ENCODE peak calls at places on chromosome 3, in six cellular contexts. W, S, E, R, A and G are unnamed samples.

GRCh38 chr3:89059201-89059600 is 48.2 kb upstream of the EPHA3 start:
- DNase-seq in W (no peak), S (no peak), E (no peak), R (no peak), A (peak), G (no peak)

GRCh38 chr3:133894334-133895207 is 1.1 kb downstream of the RAB6B start:
- DNase-seq in W (no peak), S (peak), E (no peak), R (no peak), A (no peak), G (no peak)

GRCh38 chr3:65669163-65669875 is 369.4 kb downstream of the MAGI1 start:
- DNase-seq in W (no peak), S (no peak), E (no peak), R (no peak), A (no peak), G (no peak)

GRCh38 chr3:43866529-43867353 is 176.0 kb downstream of the ABHD5 start:
- DNase-seq in W (no peak), S (no peak), E (no peak), R (no peak), A (peak), G (no peak)

GRCh38 chr3:120678331-120678845 is 3.7 kb downstream of the HGD start:
- DNase-seq in W (peak), S (no peak), E (peak), R (no peak), A (peak), G (no peak)

GRCh38 chr3:54968546-54969172 is 40.8 kb upstream of the LRTM1 start:
- DNase-seq in W (no peak), S (no peak), E (no peak), R (no peak), A (peak), G (no peak)

GRCh38 chr3:119018690-119019463 is 15.8 kb downstream of the IGSF11 start:
- DNase-seq in W (peak), S (no peak), E (no peak), R (no peak), A (no peak), G (no peak)

GRCh38 chr3:31226331-31226730 is 306.4 kb upstream of the STT3B start:
- DNase-seq in W (no peak), S (no peak), E (no peak), R (no peak), A (no peak), G (no peak)

GRCh38 chr3:171564723-171565122 is 104.5 kb upstream of the TNIK start:
- DNase-seq in W (no peak), S (no peak), E (no peak), R (no peak), A (no peak), G (no peak)

GRCh38 chr3:149363053-149363452 is 14.4 kb downstream of the TM4SF1 start:
- DNase-seq in W (no peak), S (no peak), E (no peak), R (no peak), A (peak), G (no peak)

GRCh38 chr3:55177749-55178148 is 249.9 kb upstream of the LRTM1 start:
- DNase-seq in W (no peak), S (no peak), E (no peak), R (no peak), A (no peak), G (no peak)

GRCh38 chr3:192802957-192803899 is 75.9 kb upstream of the FGF12 start:
- DNase-seq in W (peak), S (no peak), E (peak), R (no peak), A (peak), G (no peak)

GRCh38 chr3:131806736-131807135 is 228.1 kb downstream of the CPNE4 start:
- DNase-seq in W (no peak), S (no peak), E (no peak), R (no peak), A (no peak), G (no peak)

GRCh38 chr3:158651192-158651591 is 6.9 kb downstream of the GFM1 start:
- DNase-seq in W (no peak), S (no peak), E (no peak), R (no peak), A (no peak), G (no peak)